ENCODE peak calls at places on chromosomes 1 and 21, in five cellular contexts. One of them, this sample, is unnamed.

GRCh38 chr1:92070892-92071291 is 4.3 kb downstream of the SETSIP start:
- DNase-seq in CD14-positive monocyte: no peak
- DNase-seq in mucosa of descending colon: no peak
- DNase-seq in stomach: no peak
- DNase-seq in pancreas: no peak
- DNase-seq in this sample: no peak

GRCh38 chr1:193448682-193449461 is 262.5 kb upstream of the B3GALT2 start:
- DNase-seq in CD14-positive monocyte: no peak
- DNase-seq in mucosa of descending colon: no peak
- DNase-seq in stomach: no peak
- DNase-seq in pancreas: no peak
- DNase-seq in this sample: no peak

GRCh38 chr1:180231506-180232420 is 1.7 kb downstream of the LHX4 start:
- DNase-seq in CD14-positive monocyte: no peak
- DNase-seq in mucosa of descending colon: no peak
- DNase-seq in stomach: no peak
- DNase-seq in pancreas: no peak
- DNase-seq in this sample: no peak

GRCh38 chr1:192626366-192627179 is 9.4 kb upstream of the RGS13 start:
- DNase-seq in CD14-positive monocyte: no peak
- DNase-seq in mucosa of descending colon: no peak
- DNase-seq in stomach: no peak
- DNase-seq in pancreas: no peak
- DNase-seq in this sample: no peak

GRCh38 chr21:45504021-45504515 is 38.2 kb downstream of the SLC19A1 start:
- DNase-seq in CD14-positive monocyte: peak
- DNase-seq in mucosa of descending colon: peak
- DNase-seq in stomach: no peak
- DNase-seq in pancreas: no peak
- DNase-seq in this sample: no peak

GRCh38 chr1:52713590-52713989 is 12.7 kb upstream of the ZYG11B start:
- DNase-seq in CD14-positive monocyte: no peak
- DNase-seq in mucosa of descending colon: no peak
- DNase-seq in stomach: no peak
- DNase-seq in pancreas: no peak
- DNase-seq in this sample: no peak

GRCh38 chr1:224579526-224579925 is 36.6 kb upstream of the CNIH3 start:
- DNase-seq in CD14-positive monocyte: no peak
- DNase-seq in mucosa of descending colon: no peak
- DNase-seq in stomach: no peak
- DNase-seq in pancreas: no peak
- DNase-seq in this sample: no peak

GRCh38 chr1:55225228-55225627 is 10.1 kb upstream of the USP24 start:
- DNase-seq in CD14-positive monocyte: no peak
- DNase-seq in mucosa of descending colon: no peak
- DNase-seq in stomach: no peak
- DNase-seq in pancreas: no peak
- DNase-seq in this sample: no peak

GRCh38 chr1:94727846-94728715 is 92.1 kb upstream of the SLC44A3 start:
- DNase-seq in CD14-positive monocyte: no peak
- DNase-seq in mucosa of descending colon: no peak
- DNase-seq in stomach: no peak
- DNase-seq in pancreas: no peak
- DNase-seq in this sample: no peak

GRCh38 chr1:94729287-94729686 is 90.9 kb upstream of the SLC44A3 start:
- DNase-seq in CD14-positive monocyte: no peak
- DNase-seq in mucosa of descending colon: no peak
- DNase-seq in stomach: no peak
- DNase-seq in pancreas: no peak
- DNase-seq in this sample: no peak

GRCh38 chr1:94730450-94730849 is 89.7 kb upstream of the SLC44A3 start:
- DNase-seq in CD14-positive monocyte: no peak
- DNase-seq in mucosa of descending colon: no peak
- DNase-seq in stomach: no peak
- DNase-seq in pancreas: no peak
- DNase-seq in this sample: no peak

GRCh38 chr1:94734963-94735899 is 84.9 kb upstream of the SLC44A3 start:
- DNase-seq in CD14-positive monocyte: no peak
- DNase-seq in mucosa of descending colon: peak
- DNase-seq in stomach: peak
- DNase-seq in pancreas: peak
- DNase-seq in this sample: no peak

GRCh38 chr1:94731891-94732290 is 88.3 kb upstream of the SLC44A3 start:
- DNase-seq in CD14-positive monocyte: no peak
- DNase-seq in mucosa of descending colon: no peak
- DNase-seq in stomach: no peak
- DNase-seq in pancreas: no peak
- DNase-seq in this sample: no peak
- TF ChIP-seq CTCF in CD14-positive monocyte: no peak
- TF ChIP-seq CTCF in mucosa of descending colon: no peak
- TF ChIP-seq CTCF in stomach: no peak
- TF ChIP-seq CTCF in pancreas: no peak
- TF ChIP-seq CTCF in this sample: no peak

DNA sequence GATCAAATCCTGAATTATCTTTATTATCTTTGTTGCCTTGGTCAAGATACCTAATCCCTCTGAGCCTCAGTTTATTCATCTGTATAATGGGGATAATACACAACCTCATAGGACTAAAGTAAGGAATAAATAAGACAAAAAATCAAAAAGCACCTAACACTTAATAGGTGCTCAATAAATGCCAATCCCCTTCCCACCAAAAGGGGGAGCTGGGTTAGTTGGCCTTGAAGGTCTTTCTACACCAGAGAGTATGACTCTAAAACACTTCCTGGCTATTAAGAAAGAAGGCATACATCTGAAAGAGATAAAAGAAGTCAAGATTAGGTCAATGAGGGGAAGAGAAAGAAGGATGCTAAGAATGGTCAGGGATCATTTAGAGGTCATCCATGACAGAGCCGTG is 11.1 kb downstream of the VSIG8 start:
- DNase-seq in CD14-positive monocyte: no peak
- DNase-seq in mucosa of descending colon: no peak
- DNase-seq in stomach: no peak
- DNase-seq in pancreas: no peak
- DNase-seq in this sample: no peak
- TF ChIP-seq CTCF in CD14-positive monocyte: peak
- TF ChIP-seq CTCF in mucosa of descending colon: no peak
- TF ChIP-seq CTCF in stomach: no peak
- TF ChIP-seq CTCF in pancreas: no peak
- TF ChIP-seq CTCF in this sample: no peak

GRCh38 chr1:186682721-186683120 is 2.5 kb upstream of the PTGS2 start:
- DNase-seq in CD14-positive monocyte: no peak
- DNase-seq in mucosa of descending colon: no peak
- DNase-seq in stomach: no peak
- DNase-seq in pancreas: no peak
- DNase-seq in this sample: no peak
- TF ChIP-seq CTCF in CD14-positive monocyte: peak
- TF ChIP-seq CTCF in mucosa of descending colon: no peak
- TF ChIP-seq CTCF in stomach: no peak
- TF ChIP-seq CTCF in pancreas: no peak
- TF ChIP-seq CTCF in this sample: no peak

GRCh38 chr1:3134378-3135072 is 65.5 kb downstream of the PRDM16 start:
- DNase-seq in CD14-positive monocyte: no peak
- DNase-seq in mucosa of descending colon: no peak
- DNase-seq in stomach: peak
- DNase-seq in pancreas: peak
- DNase-seq in this sample: no peak
- TF ChIP-seq CTCF in CD14-positive monocyte: no peak
- TF ChIP-seq CTCF in mucosa of descending colon: no peak
- TF ChIP-seq CTCF in stomach: no peak
- TF ChIP-seq CTCF in pancreas: no peak
- TF ChIP-seq CTCF in this sample: no peak